ENCODE peak calls at places on chromosomes 13 and 19, in five cellular contexts. A, R, Y, F and P are unnamed samples.

GRCh38 chr13:36822786-36823185 is 3.8 kb downstream of the RFXAP start:
- DNase-seq in A (no peak), R (no peak), Y (no peak), F (no peak), P (no peak)

GRCh38 chr19:9811139-9811538 is 7.7 kb downstream of the FBXL12 start:
- DNase-seq in A (no peak), R (no peak), Y (no peak), F (no peak), P (no peak)

GRCh38 chr19:1261512-1261862 is 7.6 kb upstream of the CIRBP start:
- DNase-seq in A (no peak), R (no peak), Y (no peak), F (no peak), P (no peak)

GRCh38 chr13:34967851-34968562 is 25.9 kb downstream of the NBEA start:
- DNase-seq in A (no peak), R (peak), Y (no peak), F (no peak), P (peak)

GRCh38 chr19:29554149-29554548 is 28.4 kb downstream of the VSTM2B start:
- DNase-seq in A (no peak), R (no peak), Y (no peak), F (no peak), P (no peak)

GRCh38 chr19:15551183-15552004 is 43.1 kb downstream of the CYP4F22 start:
- DNase-seq in A (peak), R (no peak), Y (no peak), F (peak), P (peak)

GRCh38 chr19:38270587-38271167 is 6.3 kb downstream of the SPINT2 start:
- DNase-seq in A (no peak), R (no peak), Y (no peak), F (no peak), P (peak)

GRCh38 chr13:20521388-20521787 is 4.3 kb downstream of the CRYL1 start:
- DNase-seq in A (no peak), R (no peak), Y (no peak), F (no peak), P (no peak)

GRCh38 chr19:55226788-55227187 is 1.8 kb downstream of the TMEM86B start:
- DNase-seq in A (no peak), R (no peak), Y (no peak), F (no peak), P (no peak)

GRCh38 chr19:51809787-51810186 is 14.8 kb downstream of the FPR3 start:
- DNase-seq in A (no peak), R (no peak), Y (no peak), F (no peak), P (peak)

GRCh38 chr13:113291997-113292862 is 4.8 kb upstream of the LAMP1 start:
- DNase-seq in A (peak), R (no peak), Y (no peak), F (peak), P (peak)

GRCh38 chr13:114132419-114133121 is at the start of gene RASA3:
- DNase-seq in A (peak), R (peak), Y (peak), F (peak), P (peak)

GRCh38 chr19:38685666-38686529 is 38.4 kb downstream of the ACTN4 start:
- DNase-seq in A (no peak), R (peak), Y (no peak), F (no peak), P (peak)

GRCh38 chr19:42122691-42123607 is 9.3 kb downstream of the POU2F2 start:
- DNase-seq in A (peak), R (no peak), Y (no peak), F (no peak), P (no peak)

GRCh38 chr19:51354103-51354741 is 12.0 kb downstream of the ETFB start:
- DNase-seq in A (no peak), R (no peak), Y (no peak), F (no peak), P (no peak)

GRCh38 chr19:738509-739128 is 12.3 kb upstream of the MISP start:
- DNase-seq in A (no peak), R (no peak), Y (no peak), F (no peak), P (no peak)

GRCh38 chr13:41458187-41458938 is 1.0 kb downstream of the RGCC start:
- DNase-seq in A (peak), R (peak), Y (no peak), F (peak), P (peak)

GRCh38 chr19:12723383-12723642 is 419 bp downstream of the TNPO2 start:
- DNase-seq in A (no peak), R (no peak), Y (no peak), F (no peak), P (no peak)

GRCh38 chr13:41259875-41260501 is 3.4 kb downstream of the MTRF1 start:
- DNase-seq in A (no peak), R (peak), Y (no peak), F (no peak), P (no peak)

GRCh38 chr19:29873024-29873800 is 61.4 kb downstream of the CCNE1 start:
- DNase-seq in A (peak), R (no peak), Y (no peak), F (peak), P (peak)

GRCh38 chr13:47549219-47549752 is 451.8 kb downstream of the SUCLA2 start:
- DNase-seq in A (no peak), R (no peak), Y (no peak), F (no peak), P (no peak)

GRCh38 chr19:35908977-35909683 is 1.0 kb upstream of the TYROBP start:
- DNase-seq in A (no peak), R (no peak), Y (no peak), F (peak), P (no peak)

GRCh38 chr13:104984296-104984818 is 1551.1 kb downstream of the EFNB2 start:
- DNase-seq in A (no peak), R (peak), Y (peak), F (no peak), P (peak)

GRCh38 chr13:66560189-66560588 is 669.9 kb downstream of the PCDH9 start:
- DNase-seq in A (no peak), R (no peak), Y (no peak), F (no peak), P (no peak)

GRCh38 chr13:44854264-44855060 is 134.8 kb downstream of the NUFIP1 start:
- DNase-seq in A (no peak), R (no peak), Y (no peak), F (no peak), P (no peak)

GRCh38 chr13:95492044-95492801 is 60.3 kb upstream of the CLDN10 start:
- DNase-seq in A (no peak), R (peak), Y (no peak), F (no peak), P (peak)

GRCh38 chr19:54606230-54606629 is 12.8 kb downstream of the LILRA1 start:
- DNase-seq in A (no peak), R (no peak), Y (no peak), F (no peak), P (no peak)

GRCh38 chr19:18291590-18292459 is 10.4 kb upstream of the JUND start:
- DNase-seq in A (peak), R (peak), Y (no peak), F (peak), P (peak)

GRCh38 chr13:60146491-60146890 is 17.2 kb downstream of the DIAPH3 start:
- DNase-seq in A (no peak), R (no peak), Y (peak), F (no peak), P (no peak)

GRCh38 chr19:3415695-3416094 is 49.3 kb downstream of the NFIC start:
- DNase-seq in A (no peak), R (no peak), Y (no peak), F (no peak), P (no peak)

GRCh38 chr13:114134111-114134943 is 1.9 kb upstream of the RASA3 start:
- DNase-seq in A (peak), R (no peak), Y (no peak), F (peak), P (no peak)

GRCh38 chr19:46218160-46218559 is 11.4 kb upstream of the IGFL1 start:
- DNase-seq in A (peak), R (peak), Y (no peak), F (no peak), P (peak)

GRCh38 chr19:50933640-50934039 is 19.2 kb downstream of the KLK5 start:
- DNase-seq in A (no peak), R (peak), Y (no peak), F (no peak), P (peak)